ENCODE peak calls at places on chromosomes 1 and 21, in eight cellular contexts. B, G, N, D, I, Z, X and W are unnamed samples.

GRCh38 chr21:44854664-44855446 is 18.6 kb downstream of the PTTG1IP start:
- DNase-seq in Z (no peak), N (no peak), I (no peak), B (no peak), G (no peak), D (no peak), X (no peak), W (no peak)

GRCh38 chr1:216937491-216937890 is 214.3 kb upstream of the ESRRG start:
- DNase-seq in G (no peak), Z (no peak), B (no peak), X (no peak), N (no peak), I (no peak), D (no peak), W (no peak)

GRCh38 chr1:225972344-225973152 is 26.6 kb downstream of the SDE2 start:
- DNase-seq in G (no peak), B (no peak), D (no peak), Z (no peak), N (no peak), I (no peak), X (no peak), W (no peak)

GRCh38 chr1:58508629-58509028 is 37.9 kb downstream of the OMA1 start:
- DNase-seq in D (no peak), B (no peak), X (no peak), Z (no peak), N (no peak), I (no peak), G (no peak), W (no peak)

GRCh38 chr1:45304311-45305081 is 22.2 kb upstream of the HPDL start:
- DNase-seq in I (no peak), Z (no peak), N (no peak), D (no peak), G (peak; percentile 23), B (no peak), X (no peak), W (no peak)

GRCh38 chr1:212430955-212431394 is 1.7 kb upstream of the NENF start:
- DNase-seq in Z (no peak), D (no peak), B (no peak), G (no peak), N (no peak), I (no peak), X (no peak), W (no peak)

GRCh38 chr1:12031039-12031980 is 12.0 kb downstream of the MIIP start:
- DNase-seq in N (peak; percentile 35), Z (peak; percentile 76), I (peak; percentile 23), X (peak; percentile 45), G (peak; percentile 56), D (peak; percentile 70), B (peak; percentile 29), W (no peak)

GRCh38 chr1:23423415-23424170 is 955 bp downstream of the TCEA3 start:
- DNase-seq in D (no peak), Z (peak; percentile 80), N (peak; percentile 5), X (no peak), I (no peak), B (no peak), G (no peak), W (no peak)

GRCh38 chr1:26029864-26030481 is 8.4 kb downstream of the EXTL1 start:
- DNase-seq in Z (no peak), N (no peak), I (no peak), X (no peak), G (peak; percentile 21), B (no peak), D (no peak), W (no peak)

GRCh38 chr1:160284220-160284781 is 632 bp downstream of the PEX19 start:
- DNase-seq in G (peak; percentile 80), N (peak; percentile 81), B (peak; percentile 65), D (peak; percentile 75), I (peak; percentile 8), X (peak; percentile 93), Z (peak; percentile 22), W (peak; percentile 72)

GRCh38 chr1:25642710-25643109 is 26.1 kb downstream of the MAN1C1 start:
- DNase-seq in G (peak; percentile 43), I (no peak), D (peak; percentile 52), X (peak; percentile 56), N (peak; percentile 55), Z (no peak), B (no peak), W (peak; percentile 57)

GRCh38 chr1:205248793-205249601 is 21.3 kb downstream of the TMCC2 start:
- DNase-seq in X (no peak), G (peak; percentile 43), Z (no peak), I (no peak), N (no peak), B (no peak), D (no peak), W (no peak)

GRCh38 chr1:150151291-150152181 is 1.8 kb downstream of the PLEKHO1 start:
- DNase-seq in D (no peak), B (no peak), Z (no peak), G (no peak), I (no peak), N (peak; percentile 43), X (peak; percentile 58), W (no peak)

GRCh38 chr1:117015701-117016100 is 14.1 kb downstream of the CD101 start:
- DNase-seq in Z (no peak), B (no peak), X (no peak), I (no peak), N (no peak), D (no peak), G (no peak), W (no peak)

GRCh38 chr1:203480084-203480483 is 4.5 kb downstream of the PRELP start:
- DNase-seq in Z (no peak), D (peak; percentile 61), I (no peak), G (peak; percentile 42), N (peak; percentile 87), B (no peak), X (peak; percentile 65), W (peak; percentile 42)

GRCh38 chr1:29124366-29125236 is 898 bp upstream of the TMEM200B start:
- DNase-seq in I (peak; percentile 67), B (peak; percentile 35), D (peak; percentile 94), N (peak; percentile 77), G (peak; percentile 73), Z (peak; percentile 97), X (peak; percentile 64), W (peak; percentile 62)

GRCh38 chr1:1282998-1283397 is 2.8 kb downstream of the SCNN1D start:
- DNase-seq in Z (no peak), X (peak; percentile 80), G (peak; percentile 72), N (no peak), D (no peak), I (no peak), B (peak; percentile 67), W (no peak)

GRCh38 chr1:114177282-114177681 is 23.6 kb upstream of the SYT6 start:
- DNase-seq in Z (no peak), D (no peak), G (no peak), N (no peak), X (no peak), B (no peak), I (no peak), W (no peak)

GRCh38 chr1:34970829-34971228 is 14.3 kb downstream of the TMEM35B start:
- DNase-seq in Z (peak; percentile 34), D (no peak), G (no peak), I (no peak), N (no peak), X (no peak), B (no peak), W (no peak)

GRCh38 chr1:202228484-202229122 is 35.0 kb downstream of the LGR6 start:
- DNase-seq in N (no peak), X (no peak), Z (no peak), B (peak; percentile 67), D (no peak), I (no peak), G (no peak), W (no peak)

GRCh38 chr1:241589524-241589923 is 50.6 kb downstream of the CHML start:
- DNase-seq in Z (no peak), D (no peak), X (no peak), N (no peak), I (no peak), B (no peak), G (no peak), W (no peak)

GRCh38 chr1:111600886-111601386 is 18.7 kb upstream of the RAP1A start:
- DNase-seq in G (no peak), N (no peak), I (no peak), D (no peak), Z (no peak), B (peak; percentile 55), X (no peak), W (no peak)

GRCh38 chr21:45347048-45347711 is 57.8 kb upstream of the COL18A1 start:
- DNase-seq in D (no peak), B (no peak), N (no peak), X (no peak), G (no peak), I (no peak), Z (no peak), W (no peak)

GRCh38 chr1:228488107-228488817 is 1.1 kb downstream of the RNF187 start:
- DNase-seq in N (peak; percentile 9), D (no peak), X (no peak), G (no peak), I (no peak), B (no peak), Z (no peak), W (no peak)

GRCh38 chr1:32981003-32981909 is 16.6 kb upstream of the RNF19B start:
- DNase-seq in I (no peak), D (peak; percentile 56), N (peak; percentile 79), X (peak; percentile 87), Z (peak; percentile 41), B (peak; percentile 97), G (peak; percentile 97), W (peak; percentile 69)

GRCh38 chr1:2151252-2151651 is 43.3 kb downstream of the FAAP20 start:
- DNase-seq in X (no peak), N (no peak), I (no peak), Z (no peak), B (no peak), G (peak; percentile 47), D (no peak), W (no peak)

GRCh38 chr1:154851392-154852177 is 18.5 kb downstream of the KCNN3 start:
- DNase-seq in N (no peak), I (peak; percentile 32), Z (peak; percentile 75), D (no peak), G (no peak), X (no peak), B (no peak), W (no peak)

GRCh38 chr1:51044834-51045233 is 57.2 kb upstream of the C1orf185 start:
- DNase-seq in B (peak; percentile 6), G (peak; percentile 51), D (no peak), N (peak; percentile 43), X (peak; percentile 35), Z (no peak), I (no peak), W (no peak)

GRCh38 chr1:153928776-153929432 is 6.1 kb upstream of the GATAD2B start:
- DNase-seq in I (no peak), G (peak; percentile 49), D (no peak), Z (no peak), X (peak; percentile 67), B (no peak), N (peak; percentile 6), W (no peak)

GRCh38 chr1:228101994-228102790 is 933 bp downstream of the C1orf35 start:
- DNase-seq in Z (peak; percentile 83), D (no peak), I (peak; percentile 45), B (peak; percentile 57), N (no peak), G (peak; percentile 28), X (no peak), W (no peak)

GRCh38 chr21:34836103-34836932 is 167.5 kb downstream of the CLIC6 start:
- DNase-seq in I (no peak), G (peak; percentile 100), X (peak; percentile 100), B (peak; percentile 95), Z (no peak), D (peak; percentile 92), N (peak; percentile 99), W (peak; percentile 99)

GRCh38 chr1:70727891-70728443 is 316.9 kb downstream of the CTH start:
- DNase-seq in X (no peak), B (no peak), D (no peak), N (no peak), Z (no peak), G (no peak), I (no peak), W (no peak)

GRCh38 chr1:8324176-8324810 is 6.4 kb downstream of the SLC45A1 start:
- DNase-seq in I (no peak), N (no peak), G (no peak), B (no peak), Z (no peak), D (no peak), X (no peak), W (no peak)

GRCh38 chr1:21622466-21623315 is 46.5 kb downstream of the RAP1GAP start:
- DNase-seq in N (no peak), D (peak; percentile 78), B (peak; percentile 56), I (peak; percentile 22), G (no peak), X (no peak), Z (peak; percentile 98), W (no peak)